ENCODE peak calls at places on chromosomes 11 and 22, in eight cellular contexts. J, X, S, Q, O, B, Z and A are unnamed samples.
A peak's percentile ranks its signal among the peaks of the same experiment; 100 is the strongest.

GRCh38 chr11:64295760-64296159 is 4.4 kb upstream of the CATSPERZ start:
- DNase-seq in Q (no peak), Z (no peak), B (no peak), S (no peak), X (no peak), J (no peak), O (no peak), A (no peak)

GRCh38 chr11:2558402-2558801 is 113.6 kb downstream of the KCNQ1 start:
- DNase-seq in J (peak; percentile 52), Q (no peak), Z (no peak), X (no peak), B (no peak), O (no peak), S (no peak), A (peak; percentile 50)

GRCh38 chr22:48394787-48395620 is 1432.7 kb downstream of the BRD1 start:
- DNase-seq in Q (no peak), O (no peak), X (no peak), J (no peak), Z (no peak), S (no peak), B (no peak), A (no peak)

GRCh38 chr22:38401336-38402084 is 53.5 kb downstream of the KCNJ4 start:
- DNase-seq in O (no peak), Q (no peak), S (no peak), B (no peak), X (no peak), Z (no peak), J (peak; percentile 53), A (no peak)

GRCh38 chr11:119774180-119774763 is 45.3 kb upstream of the NECTIN1 start:
- DNase-seq in Z (no peak), Q (no peak), S (peak; percentile 18), X (no peak), J (peak; percentile 36), O (no peak), B (peak; percentile 19), A (no peak)

GRCh38 chr22:32502346-32502745 is 27.7 kb downstream of the FBXO7 start:
- DNase-seq in B (no peak), Q (no peak), O (no peak), Z (no peak), S (no peak), X (no peak), J (no peak), A (no peak)

GRCh38 chr11:18802381-18803257 is 11.0 kb upstream of the PTPN5 start:
- DNase-seq in Q (peak; percentile 49), X (no peak), S (no peak), J (no peak), B (peak; percentile 51), Z (no peak), O (peak; percentile 78), A (peak; percentile 26)

GRCh38 chr11:71446942-71447688 is 1.1 kb downstream of the DHCR7 start:
- DNase-seq in O (peak; percentile 61), J (no peak), B (peak; percentile 36), S (no peak), Q (no peak), Z (no peak), X (no peak), A (peak; percentile 65)

GRCh38 chr11:1938343-1939005 is 8.7 kb upstream of the MRPL23 start:
- DNase-seq in Q (no peak), X (no peak), Z (no peak), S (peak; percentile 60), B (no peak), J (peak; percentile 62), O (no peak), A (no peak)

GRCh38 chr11:45815747-45816146 is 10.8 kb downstream of the SLC35C1 start:
- DNase-seq in S (no peak), Z (no peak), X (peak; percentile 7), B (peak; percentile 41), O (peak; percentile 28), Q (no peak), J (no peak), A (no peak)

GRCh38 chr11:110752890-110753289 is 40.7 kb upstream of the ARHGAP20 start:
- DNase-seq in X (no peak), J (no peak), B (no peak), Z (no peak), O (no peak), Q (no peak), S (no peak), A (no peak)

GRCh38 chr11:123061403-123062157 is at the start of gene HSPA8:
- DNase-seq in B (peak; percentile 36), Q (peak; percentile 68), J (peak; percentile 87), X (peak; percentile 76), S (peak; percentile 91), Z (peak; percentile 79), O (peak; percentile 44), A (peak; percentile 81)

GRCh38 chr22:24289781-24290181 is 19.1 kb downstream of the SPECC1L start:
- DNase-seq in O (no peak), Z (no peak), J (no peak), S (no peak), X (no peak), B (no peak), Q (no peak), A (peak; percentile 34)

GRCh38 chr22:21873619-21874018 is 6.2 kb upstream of the MAPK1 start:
- DNase-seq in Q (no peak), J (no peak), X (no peak), B (no peak), O (no peak), Z (no peak), S (no peak), A (no peak)

GRCh38 chr11:104968856-104969776 is 742 bp upstream of the CASP4 start:
- DNase-seq in O (peak; percentile 5), Z (no peak), X (peak; percentile 18), Q (peak; percentile 32), B (no peak), S (peak; percentile 55), J (peak; percentile 60), A (peak; percentile 73)

GRCh38 chr22:48256041-48256739 is 1493.7 kb downstream of the TBC1D22A start:
- DNase-seq in Z (no peak), B (no peak), J (no peak), X (no peak), Q (no peak), S (no peak), O (no peak), A (peak; percentile 43)

GRCh38 chr11:2415171-2415570 is 14.6 kb downstream of the TSSC4 start:
- DNase-seq in X (no peak), B (no peak), Z (no peak), J (no peak), O (no peak), Q (no peak), S (no peak), A (no peak)

GRCh38 chr22:28813772-28814518 is 13.6 kb upstream of the XBP1 start:
- DNase-seq in Z (no peak), O (no peak), S (no peak), Q (peak; percentile 31), X (peak; percentile 56), B (no peak), J (peak; percentile 71), A (peak; percentile 43)

GRCh38 chr22:48250937-48251530 is 1488.6 kb downstream of the TBC1D22A start:
- DNase-seq in J (no peak), S (no peak), B (no peak), O (no peak), X (no peak), Q (no peak), Z (no peak), A (no peak)

GRCh38 chr11:118911880-118912741 is 13.6 kb downstream of the BCL9L start:
- DNase-seq in S (peak; percentile 93), B (peak; percentile 96), X (peak; percentile 95), O (peak; percentile 91), Z (peak; percentile 74), J (peak; percentile 88), Q (peak; percentile 82), A (peak; percentile 91)

GRCh38 chr11:2475151-2475918 is 30.5 kb downstream of the KCNQ1 start:
- DNase-seq in S (no peak), J (no peak), X (no peak), Q (no peak), O (no peak), B (no peak), Z (no peak), A (no peak)

GRCh38 chr22:27022256-27022655 is 364.9 kb downstream of the MIAT start:
- DNase-seq in J (no peak), Q (no peak), S (no peak), B (no peak), Z (no peak), O (no peak), X (no peak), A (no peak)

DNA sequence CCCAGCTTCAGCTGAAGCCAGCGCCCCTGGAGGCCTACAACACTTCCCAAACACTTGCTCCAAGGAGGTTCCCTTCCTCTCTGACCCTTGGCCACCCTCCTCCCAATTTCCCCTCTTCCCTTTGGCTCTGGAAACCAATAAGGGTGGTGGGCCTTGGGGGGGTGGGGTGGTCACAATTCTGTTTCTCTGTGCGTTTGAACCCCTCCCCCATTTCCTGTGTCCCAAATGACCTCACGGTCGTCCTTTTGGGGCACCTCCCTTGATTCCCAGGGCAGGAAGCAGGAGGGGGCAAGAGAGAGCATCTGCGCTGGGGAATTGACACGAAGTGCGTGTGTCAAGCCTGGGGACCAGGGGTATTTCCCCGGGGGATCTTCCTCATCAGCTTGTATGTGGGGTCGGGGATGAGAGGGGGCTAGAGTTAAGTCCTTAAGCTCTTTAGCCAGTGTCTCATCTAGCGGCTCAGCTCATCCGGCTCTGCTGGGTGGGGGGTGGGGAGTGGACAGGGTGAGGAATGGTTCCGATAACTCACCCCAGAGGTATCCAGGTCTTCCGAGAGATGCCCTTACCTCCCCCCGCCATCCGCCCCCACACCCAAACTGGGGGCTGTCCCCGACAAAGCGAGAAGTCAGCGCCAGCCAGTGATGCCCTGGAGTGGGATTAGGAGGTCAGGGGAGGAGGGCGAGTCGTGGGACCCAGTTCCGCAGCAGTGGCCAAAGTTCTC is 629 bp downstream of the ESAM start:
- DNase-seq in S (no peak), Z (no peak), B (no peak), X (no peak), O (no peak), Q (peak; percentile 81), J (peak; percentile 66), A (no peak)
- H3K4me3 ChIP-seq in S (peak overlapping the region; percentile 74), Z (peak overlapping the region; percentile 82), B (peak overlapping the region; percentile 98), X (peak overlapping the region; percentile 38), O (no peak overlapping the region), Q (peak overlapping the region; percentile 88), J (peak overlapping the region; percentile 73), A (peak overlapping the region; percentile 94)

GRCh38 chr11:130816516-130816915 is 99.8 kb downstream of the SNX19 start:
- DNase-seq in B (no peak), O (no peak), Q (no peak), Z (no peak), J (no peak), S (no peak), X (no peak), A (no peak)
- TF ChIP-seq CTCF in B (no peak), O (no peak), Q (no peak), Z (no peak), J (no peak), S (no peak), X (no peak), A (no peak)

DNA sequence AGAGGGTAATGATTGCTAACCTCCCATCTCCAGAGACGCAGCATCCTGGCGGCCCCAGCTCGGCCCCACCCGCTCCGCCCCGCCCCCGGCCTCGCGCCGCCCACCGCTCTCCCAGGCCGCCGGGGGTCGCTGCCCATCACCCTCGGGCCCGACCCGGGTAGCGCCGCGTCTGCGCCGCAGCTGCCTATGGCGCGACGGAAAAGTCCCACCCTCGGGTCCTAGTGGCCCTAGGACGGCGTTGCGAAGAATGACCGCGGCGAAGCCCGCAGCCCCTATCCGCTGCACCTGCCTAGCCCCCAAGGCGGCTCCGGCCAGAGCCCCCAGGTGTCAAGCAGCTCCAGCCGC is 457 bp downstream of the CPSF7 start:
- DNase-seq in S (peak; percentile 85), X (peak; percentile 31), O (peak; percentile 28), J (peak; percentile 84), Z (no peak), Q (peak; percentile 56), B (peak; percentile 74), A (no peak)
- H3K36me3 ChIP-seq in S (peaks cover 50% of the 10 kb centered on the region), X (no peaks in the 10 kb centered on the region), O (peaks cover 35% of the 10 kb centered on the region), J (peaks cover 47% of the 10 kb centered on the region), Z (peaks cover 28% of the 10 kb centered on the region), Q (peaks cover 61% of the 10 kb centered on the region), B (peaks cover 44% of the 10 kb centered on the region), A (peaks cover 38% of the 10 kb centered on the region)

GRCh38 chr11:134069426-134069921 is 602 bp downstream of the JAM3 start:
- DNase-seq in Q (peak; percentile 37), Z (no peak), X (peak; percentile 34), O (peak; percentile 9), J (no peak), B (no peak), S (no peak), A (no peak)
- H3K4me3 ChIP-seq in Q (peak overlapping the region; percentile 92), Z (peak overlapping the region; percentile 58), X (peak overlapping the region; percentile 62), O (peak overlapping the region; percentile 85), J (peak overlapping the region; percentile 60), B (no peak overlapping the region), S (peak overlapping the region; percentile 90), A (peak overlapping the region; percentile 95)